ENCODE peak calls at places on chromosome 15, in seven cellular contexts. G is esophagus squamous epithelium, D is A549, V is HCT116, N is ovary, T is IMR-90, K is body of pancreas. Y is an unnamed sample.

GRCh38 chr15:72182673-72183072 is 14.9 kb downstream of the GRAMD2A start:
- DNase-seq in G (no peak), D (no peak), V (no peak), N (no peak), T (no peak), K (no peak), Y (no peak)

GRCh38 chr15:95996494-95996893 is 334.0 kb upstream of the NR2F2 start:
- DNase-seq in G (no peak), D (no peak), V (no peak), N (no peak), T (no peak), K (no peak), Y (no peak)

GRCh38 chr15:65365229-65365628 is 12.6 kb downstream of the IGDCC3 start:
- DNase-seq in G (no peak), D (no peak), V (no peak), N (no peak), T (no peak), K (no peak), Y (no peak)

GRCh38 chr15:26102988-26103387 is 239.9 kb upstream of the ATP10A start:
- DNase-seq in G (no peak), D (no peak), V (no peak), N (no peak), T (peak), K (no peak), Y (no peak)

GRCh38 chr15:63452552-63453136 is 51.7 kb upstream of the USP3 start:
- DNase-seq in G (no peak), D (no peak), V (no peak), N (no peak), T (no peak), K (no peak), Y (no peak)

GRCh38 chr15:39667382-39668127 is 86.7 kb downstream of the THBS1 start:
- DNase-seq in G (no peak), D (no peak), V (no peak), N (no peak), T (no peak), K (no peak), Y (no peak)

GRCh38 chr15:83292317-83292716 is 7.9 kb upstream of the BNC1 start:
- DNase-seq in G (no peak), D (no peak), V (no peak), N (no peak), T (peak), K (no peak), Y (no peak)

GRCh38 chr15:101294731-101295606 is at the start of gene SNRPA1:
- DNase-seq in G (peak), D (peak), V (peak), N (peak), T (peak), K (peak), Y (peak)

GRCh38 chr15:98983333-98983732 is 24.3 kb downstream of the PGPEP1L start:
- DNase-seq in G (no peak), D (peak), V (no peak), N (peak), T (peak), K (peak), Y (peak)

GRCh38 chr15:68797589-68798377 is 22.9 kb downstream of the ANP32A start:
- DNase-seq in G (no peak), D (no peak), V (no peak), N (no peak), T (no peak), K (no peak), Y (no peak)

GRCh38 chr15:96502196-96502595 is 171.7 kb downstream of the NR2F2 start:
- DNase-seq in G (no peak), D (no peak), V (no peak), N (no peak), T (no peak), K (no peak), Y (no peak)

GRCh38 chr15:62975515-62975914 is 67.0 kb upstream of the TPM1 start:
- DNase-seq in G (no peak), D (peak), V (no peak), N (no peak), T (no peak), K (no peak), Y (no peak)

GRCh38 chr15:28271697-28272250 is 50.2 kb downstream of the HERC2 start:
- DNase-seq in G (no peak), D (no peak), V (no peak), N (no peak), T (no peak), K (no peak), Y (peak)

DNA sequence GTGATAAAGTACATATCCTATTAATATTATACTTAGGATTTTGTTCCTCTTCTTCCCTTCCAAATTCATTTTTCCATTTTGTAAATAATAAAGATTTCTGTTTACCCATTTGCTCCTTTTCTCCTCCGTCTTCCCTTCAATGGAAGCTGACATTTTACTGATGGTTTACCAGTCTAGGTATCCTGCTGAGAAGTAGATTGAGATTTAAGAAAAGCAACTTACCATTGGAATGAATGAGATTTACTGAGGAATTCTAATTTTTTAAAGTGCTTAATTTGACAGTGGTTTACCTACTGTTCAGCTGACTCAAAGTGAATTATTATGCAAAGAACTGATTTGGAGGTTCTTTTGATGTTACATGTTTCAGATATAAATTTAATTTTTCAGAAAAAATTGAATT is 2.4 kb downstream of the C15orf61 start:
- DNase-seq in G (no peak), D (no peak), V (no peak), N (no peak), T (no peak), K (no peak), Y (no peak)
- H3K4me3 ChIP-seq in G (no peak), D (no peak), V (no peak), N (no peak), T (no peak), K (no peak), Y (no peak)

GRCh38 chr15:70701891-70702568 is 61.3 kb downstream of the UACA start:
- DNase-seq in G (no peak), D (peak), V (no peak), N (no peak), T (peak), K (no peak), Y (no peak)
- TF ChIP-seq POLR2A in G (peak), D (no peak), V (no peak), N (no peak), T (no peak), K (peak), Y (no peak)

GRCh38 chr15:54149115-54149531 is 170.9 kb downstream of the UNC13C start:
- DNase-seq in G (no peak), D (no peak), V (no peak), N (no peak), T (peak), K (no peak), Y (no peak)

GRCh38 chr15:54150255-54150654 is 172.0 kb downstream of the UNC13C start:
- DNase-seq in G (no peak), D (no peak), V (no peak), N (no peak), T (peak), K (no peak), Y (no peak)
- H3K27ac ChIP-seq in G (no peak), D (no peak), V (no peak), N (no peak), T (no peak), K (no peak), Y (no peak)

GRCh38 chr15:77060560-77060959 is 10.3 kb downstream of the TSPAN3 start:
- DNase-seq in G (no peak), D (no peak), V (no peak), N (no peak), T (peak), K (no peak), Y (no peak)
- H3K4me3 ChIP-seq in G (no peak), D (no peak), V (no peak), N (no peak), T (no peak), K (no peak), Y (no peak)

GRCh38 chr15:89813381-89814111 is 1.1 kb downstream of the ANPEP start:
- DNase-seq in G (no peak), D (no peak), V (no peak), N (no peak), T (no peak), K (no peak), Y (no peak)

GRCh38 chr15:89814112-89814742 is 425 bp downstream of the ANPEP start:
- DNase-seq in G (no peak), D (no peak), V (no peak), N (no peak), T (no peak), K (no peak), Y (no peak)

GRCh38 chr15:89812847-89813320 is 1.8 kb downstream of the ANPEP start:
- DNase-seq in G (no peak), D (no peak), V (no peak), N (no peak), T (no peak), K (no peak), Y (no peak)

GRCh38 chr15:89810837-89811236 is 3.8 kb downstream of the ANPEP start:
- DNase-seq in G (no peak), D (no peak), V (no peak), N (no peak), T (no peak), K (no peak), Y (no peak)

GRCh38 chr15:89812126-89812846 is 2.4 kb downstream of the ANPEP start:
- DNase-seq in G (no peak), D (no peak), V (no peak), N (no peak), T (no peak), K (peak), Y (peak)
- TF ChIP-seq POLR2A in G (no peak), D (no peak), V (no peak), N (no peak), T (no peak), K (no peak), Y (no peak)

GRCh38 chr15:56598991-56599390 is 134.1 kb upstream of the MNS1 start:
- DNase-seq in G (no peak), D (no peak), V (no peak), N (no peak), T (peak), K (no peak), Y (no peak)

GRCh38 chr15:56600380-56600779 is 132.9 kb downstream of the ZNF280D start:
- DNase-seq in G (no peak), D (no peak), V (no peak), N (no peak), T (no peak), K (no peak), Y (no peak)

GRCh38 chr15:56602253-56602652 is 131.1 kb downstream of the ZNF280D start:
- DNase-seq in G (no peak), D (no peak), V (no peak), N (no peak), T (no peak), K (no peak), Y (no peak)
- H3K27ac ChIP-seq in G (no peak), D (no peak), V (no peak), N (no peak), T (no peak), K (no peak), Y (no peak)

GRCh38 chr15:90571063-90571541 is 41.4 kb downstream of the CRTC3 start:
- DNase-seq in G (no peak), D (no peak), V (peak), N (no peak), T (no peak), K (no peak), Y (no peak)
- H3K4me3 ChIP-seq in G (no peak), D (no peak), V (no peak), N (no peak), T (no peak), K (no peak), Y (no peak)

Y was measured in thyroid gland.